ENCODE peak calls at places on chromosomes 7 and 10, in eight cellular contexts. One of them, this sample, is unnamed.

GRCh38 chr10:95758351-95759025 is 2.5 kb downstream of the ENTPD1 start:
- DNase-seq in IMR-90: peak
- DNase-seq in A549: no peak
- DNase-seq in HCT116: no peak
- DNase-seq in K562: peak
- DNase-seq in HepG2: no peak
- DNase-seq in H1: no peak
- DNase-seq in SK-N-SH: no peak
- DNase-seq in this sample: peak

GRCh38 chr7:64618785-64619456 is 47.0 kb upstream of the ZNF107 start:
- DNase-seq in IMR-90: peak
- DNase-seq in A549: no peak
- DNase-seq in HCT116: peak
- DNase-seq in K562: peak
- DNase-seq in HepG2: peak
- DNase-seq in H1: peak
- DNase-seq in SK-N-SH: peak
- DNase-seq in this sample: no peak

GRCh38 chr7:34282271-34282670 is 375.7 kb upstream of the NPSR1 start:
- DNase-seq in IMR-90: no peak
- DNase-seq in A549: no peak
- DNase-seq in HCT116: no peak
- DNase-seq in K562: no peak
- DNase-seq in HepG2: no peak
- DNase-seq in H1: no peak
- DNase-seq in SK-N-SH: no peak
- DNase-seq in this sample: no peak

GRCh38 chr7:29508608-29509007 is 55.0 kb upstream of the PRR15 start:
- DNase-seq in IMR-90: no peak
- DNase-seq in A549: no peak
- DNase-seq in HCT116: no peak
- DNase-seq in K562: no peak
- DNase-seq in HepG2: no peak
- DNase-seq in H1: no peak
- DNase-seq in SK-N-SH: no peak
- DNase-seq in this sample: no peak

GRCh38 chr10:97898429-97898828 is 48.8 kb downstream of the GOLGA7B start:
- DNase-seq in IMR-90: no peak
- DNase-seq in A549: no peak
- DNase-seq in HCT116: no peak
- DNase-seq in K562: peak
- DNase-seq in HepG2: no peak
- DNase-seq in H1: no peak
- DNase-seq in SK-N-SH: no peak
- DNase-seq in this sample: no peak

GRCh38 chr7:107133396-107133795 is 35.4 kb upstream of the HBP1 start:
- DNase-seq in IMR-90: no peak
- DNase-seq in A549: no peak
- DNase-seq in HCT116: no peak
- DNase-seq in K562: no peak
- DNase-seq in HepG2: no peak
- DNase-seq in H1: no peak
- DNase-seq in SK-N-SH: no peak
- DNase-seq in this sample: no peak

GRCh38 chr7:35753761-35754603 is 46.9 kb upstream of the SEPTIN7 start:
- DNase-seq in IMR-90: peak
- DNase-seq in A549: no peak
- DNase-seq in HCT116: no peak
- DNase-seq in K562: no peak
- DNase-seq in HepG2: no peak
- DNase-seq in H1: no peak
- DNase-seq in SK-N-SH: no peak
- DNase-seq in this sample: no peak

GRCh38 chr7:14233026-14233897 is 243.8 kb upstream of the ETV1 start:
- DNase-seq in IMR-90: peak
- DNase-seq in A549: no peak
- DNase-seq in HCT116: no peak
- DNase-seq in K562: no peak
- DNase-seq in HepG2: no peak
- DNase-seq in H1: no peak
- DNase-seq in SK-N-SH: no peak
- DNase-seq in this sample: no peak

GRCh38 chr7:150479023-150479716 is 28.7 kb downstream of the GIMAP8 start:
- DNase-seq in IMR-90: no peak
- DNase-seq in A549: no peak
- DNase-seq in HCT116: no peak
- DNase-seq in K562: no peak
- DNase-seq in HepG2: no peak
- DNase-seq in H1: no peak
- DNase-seq in SK-N-SH: no peak
- DNase-seq in this sample: no peak

GRCh38 chr10:99399664-99400063 is 30.8 kb downstream of the GOT1 start:
- DNase-seq in IMR-90: no peak
- DNase-seq in A549: no peak
- DNase-seq in HCT116: no peak
- DNase-seq in K562: no peak
- DNase-seq in HepG2: no peak
- DNase-seq in H1: no peak
- DNase-seq in SK-N-SH: no peak
- DNase-seq in this sample: no peak

GRCh38 chr7:25314729-25315267 is 86.5 kb upstream of the NPVF start:
- DNase-seq in IMR-90: no peak
- DNase-seq in A549: no peak
- DNase-seq in HCT116: no peak
- DNase-seq in K562: no peak
- DNase-seq in HepG2: no peak
- DNase-seq in H1: no peak
- DNase-seq in SK-N-SH: no peak
- DNase-seq in this sample: no peak

GRCh38 chr10:66717221-66717981 is 208.4 kb upstream of the LRRTM3 start:
- DNase-seq in IMR-90: no peak
- DNase-seq in A549: no peak
- DNase-seq in HCT116: no peak
- DNase-seq in K562: no peak
- DNase-seq in HepG2: no peak
- DNase-seq in H1: no peak
- DNase-seq in SK-N-SH: no peak
- DNase-seq in this sample: no peak

GRCh38 chr7:134021861-134022260 is 105.3 kb upstream of the LRGUK start:
- DNase-seq in IMR-90: no peak
- DNase-seq in A549: no peak
- DNase-seq in HCT116: no peak
- DNase-seq in K562: no peak
- DNase-seq in HepG2: no peak
- DNase-seq in H1: no peak
- DNase-seq in SK-N-SH: no peak
- DNase-seq in this sample: no peak

GRCh38 chr10:81820418-81820817 is 54.6 kb upstream of the NRG3 start:
- DNase-seq in IMR-90: no peak
- DNase-seq in A549: no peak
- DNase-seq in HCT116: no peak
- DNase-seq in K562: no peak
- DNase-seq in HepG2: no peak
- DNase-seq in H1: no peak
- DNase-seq in SK-N-SH: peak
- DNase-seq in this sample: no peak

GRCh38 chr10:48506147-48506917 is 98.5 kb downstream of the ARHGAP22 start:
- DNase-seq in IMR-90: peak
- DNase-seq in A549: peak
- DNase-seq in HCT116: peak
- DNase-seq in K562: peak
- DNase-seq in HepG2: peak
- DNase-seq in H1: peak
- DNase-seq in SK-N-SH: peak
- DNase-seq in this sample: no peak

GRCh38 chr10:75261813-75262725 is 26.3 kb upstream of the COMTD1 start:
- DNase-seq in IMR-90: peak
- DNase-seq in A549: no peak
- DNase-seq in HCT116: no peak
- DNase-seq in K562: no peak
- DNase-seq in HepG2: peak
- DNase-seq in H1: no peak
- DNase-seq in SK-N-SH: peak
- DNase-seq in this sample: no peak

GRCh38 chr10:99443483-99443882 is 13.1 kb upstream of the GOT1 start:
- DNase-seq in IMR-90: no peak
- DNase-seq in A549: no peak
- DNase-seq in HCT116: no peak
- DNase-seq in K562: no peak
- DNase-seq in HepG2: no peak
- DNase-seq in H1: no peak
- DNase-seq in SK-N-SH: no peak
- DNase-seq in this sample: no peak

GRCh38 chr7:151575471-151575870 is 55.8 kb upstream of the RHEB start:
- DNase-seq in IMR-90: no peak
- DNase-seq in A549: no peak
- DNase-seq in HCT116: no peak
- DNase-seq in K562: no peak
- DNase-seq in HepG2: no peak
- DNase-seq in H1: no peak
- DNase-seq in SK-N-SH: no peak
- DNase-seq in this sample: no peak

GRCh38 chr10:17808971-17809841 is at the start of gene MRC1:
- DNase-seq in IMR-90: no peak
- DNase-seq in A549: no peak
- DNase-seq in HCT116: no peak
- DNase-seq in K562: no peak
- DNase-seq in HepG2: no peak
- DNase-seq in H1: no peak
- DNase-seq in SK-N-SH: no peak
- DNase-seq in this sample: no peak

GRCh38 chr10:62373995-62374861 is at the start of gene ZNF365:
- DNase-seq in IMR-90: peak
- DNase-seq in A549: peak
- DNase-seq in HCT116: peak
- DNase-seq in K562: no peak
- DNase-seq in HepG2: no peak
- DNase-seq in H1: peak
- DNase-seq in SK-N-SH: peak
- DNase-seq in this sample: no peak

GRCh38 chr10:89078729-89079672 is 88.4 kb downstream of the FAS start:
- DNase-seq in IMR-90: no peak
- DNase-seq in A549: no peak
- DNase-seq in HCT116: no peak
- DNase-seq in K562: no peak
- DNase-seq in HepG2: no peak
- DNase-seq in H1: no peak
- DNase-seq in SK-N-SH: peak
- DNase-seq in this sample: no peak

GRCh38 chr7:134541-134940 is 57.8 kb upstream of the FAM20C start:
- DNase-seq in IMR-90: no peak
- DNase-seq in A549: no peak
- DNase-seq in HCT116: no peak
- DNase-seq in K562: no peak
- DNase-seq in HepG2: no peak
- DNase-seq in H1: no peak
- DNase-seq in SK-N-SH: no peak
- DNase-seq in this sample: no peak

GRCh38 chr7:131157530-131158243 is 170.0 kb upstream of the MKLN1 start:
- DNase-seq in IMR-90: peak
- DNase-seq in A549: no peak
- DNase-seq in HCT116: no peak
- DNase-seq in K562: no peak
- DNase-seq in HepG2: no peak
- DNase-seq in H1: peak
- DNase-seq in SK-N-SH: no peak
- DNase-seq in this sample: no peak

GRCh38 chr10:114307731-114308130 is 68.7 kb downstream of the VWA2 start:
- DNase-seq in IMR-90: no peak
- DNase-seq in A549: no peak
- DNase-seq in HCT116: no peak
- DNase-seq in K562: no peak
- DNase-seq in HepG2: no peak
- DNase-seq in H1: no peak
- DNase-seq in SK-N-SH: no peak
- DNase-seq in this sample: no peak

GRCh38 chr7:135390829-135391228 is 119.1 kb downstream of the CNOT4 start:
- DNase-seq in IMR-90: no peak
- DNase-seq in A549: no peak
- DNase-seq in HCT116: no peak
- DNase-seq in K562: no peak
- DNase-seq in HepG2: no peak
- DNase-seq in H1: no peak
- DNase-seq in SK-N-SH: no peak
- DNase-seq in this sample: no peak

GRCh38 chr10:51368943-51369342 is 294.7 kb downstream of the PRKG1 start:
- DNase-seq in IMR-90: no peak
- DNase-seq in A549: no peak
- DNase-seq in HCT116: no peak
- DNase-seq in K562: no peak
- DNase-seq in HepG2: no peak
- DNase-seq in H1: no peak
- DNase-seq in SK-N-SH: no peak
- DNase-seq in this sample: no peak
- TF ChIP-seq RAD21 in IMR-90: no peak
- TF ChIP-seq RAD21 in A549: no peak
- TF ChIP-seq RAD21 in HCT116: peak
- TF ChIP-seq RAD21 in K562: no peak
- TF ChIP-seq RAD21 in HepG2: no peak
- TF ChIP-seq RAD21 in H1: peak
- TF ChIP-seq RAD21 in SK-N-SH: no peak
- TF ChIP-seq RAD21 in this sample: peak

GRCh38 chr7:158388072-158388471 is 199.6 kb downstream of the PTPRN2 start:
- DNase-seq in IMR-90: no peak
- DNase-seq in A549: no peak
- DNase-seq in HCT116: no peak
- DNase-seq in K562: no peak
- DNase-seq in HepG2: no peak
- DNase-seq in H1: no peak
- DNase-seq in SK-N-SH: no peak
- DNase-seq in this sample: no peak
- TF ChIP-seq RAD21 in IMR-90: no peak
- TF ChIP-seq RAD21 in A549: no peak
- TF ChIP-seq RAD21 in HCT116: no peak
- TF ChIP-seq RAD21 in K562: no peak
- TF ChIP-seq RAD21 in HepG2: no peak
- TF ChIP-seq RAD21 in H1: no peak
- TF ChIP-seq RAD21 in SK-N-SH: no peak
- TF ChIP-seq RAD21 in this sample: no peak

DNA sequence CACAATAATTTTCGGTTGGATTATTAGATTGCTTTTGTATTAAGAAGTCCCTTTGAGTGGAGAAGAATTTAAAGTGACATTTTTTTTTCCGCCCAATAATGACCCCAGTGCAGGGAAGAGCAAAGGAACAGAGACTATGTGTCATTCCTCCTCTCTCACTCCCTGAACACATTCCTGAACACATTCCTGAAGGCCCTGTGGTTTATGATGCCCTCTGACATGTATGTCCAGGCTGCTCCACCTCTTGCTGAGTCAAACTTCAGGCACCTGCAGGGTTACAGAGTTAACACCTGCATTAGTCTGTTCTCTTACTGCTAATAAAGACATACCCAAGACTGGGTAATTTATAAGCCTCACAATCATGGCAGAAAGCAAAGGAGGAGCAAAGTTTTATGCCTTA is 704.0 kb upstream of the LRRN3 start:
- DNase-seq in IMR-90: peak
- DNase-seq in A549: peak
- DNase-seq in HCT116: peak
- DNase-seq in K562: no peak
- DNase-seq in HepG2: peak
- DNase-seq in H1: no peak
- DNase-seq in SK-N-SH: no peak
- DNase-seq in this sample: no peak
- TF ChIP-seq RAD21 in IMR-90: no peak
- TF ChIP-seq RAD21 in A549: no peak
- TF ChIP-seq RAD21 in HCT116: no peak
- TF ChIP-seq RAD21 in K562: no peak
- TF ChIP-seq RAD21 in HepG2: no peak
- TF ChIP-seq RAD21 in H1: no peak
- TF ChIP-seq RAD21 in SK-N-SH: no peak
- TF ChIP-seq RAD21 in this sample: no peak

GRCh38 chr10:103554488-103555320 is 61.2 kb downstream of the NEURL1 start:
- DNase-seq in IMR-90: peak
- DNase-seq in A549: peak
- DNase-seq in HCT116: no peak
- DNase-seq in K562: peak
- DNase-seq in HepG2: peak
- DNase-seq in H1: peak
- DNase-seq in SK-N-SH: peak
- DNase-seq in this sample: no peak
- TF ChIP-seq RAD21 in IMR-90: no peak
- TF ChIP-seq RAD21 in A549: no peak
- TF ChIP-seq RAD21 in HCT116: no peak
- TF ChIP-seq RAD21 in K562: no peak
- TF ChIP-seq RAD21 in HepG2: no peak
- TF ChIP-seq RAD21 in H1: no peak
- TF ChIP-seq RAD21 in SK-N-SH: no peak
- TF ChIP-seq RAD21 in this sample: no peak